ENCODE peak calls at places on chromosomes 5 and 9, in six cellular contexts. W is psoas muscle, J is mucosa of descending colon, Q is left lung, C is IMR-90, F is heart right ventricle. V is an unnamed sample.

GRCh38 chr5:139361821-139362429 is 20.3 kb downstream of the PAIP2 start:
- ATAC-seq in W (no peak), J (no peak), Q (no peak), C (no peak), F (no peak), V (no peak)

GRCh38 chr9:98903938-98904560 is 39.7 kb upstream of the COL15A1 start:
- ATAC-seq in W (peak; percentile 48), J (no peak), Q (no peak), C (no peak), F (peak; percentile 44), V (no peak)

GRCh38 chr9:111842313-111842712 is 47.6 kb upstream of the SHOC1 start:
- ATAC-seq in W (no peak), J (no peak), Q (no peak), C (no peak), F (no peak), V (peak; percentile 50)

GRCh38 chr5:64147849-64148441 is 17.7 kb upstream of the RNF180 start:
- ATAC-seq in W (peak; percentile 82), J (peak; percentile 36), Q (peak; percentile 84), C (peak; percentile 77), F (peak; percentile 64), V (peak; percentile 45)

GRCh38 chr9:133027134-133027533 is 3.7 kb upstream of the GTF3C5 start:
- ATAC-seq in W (no peak), J (no peak), Q (no peak), C (no peak), F (no peak), V (no peak)

GRCh38 chr9:113578279-113578865 is 114.8 kb downstream of the RGS3 start:
- ATAC-seq in W (no peak), J (no peak), Q (no peak), C (peak; percentile 2), F (no peak), V (no peak)

GRCh38 chr9:133113928-133114351 is 7.1 kb downstream of the RALGDS start:
- ATAC-seq in W (peak; percentile 60), J (peak; percentile 1), Q (peak; percentile 18), C (peak; percentile 42), F (peak; percentile 65), V (peak; percentile 12)

GRCh38 chr9:114515528-114515927 is 10.3 kb upstream of the WHRN start:
- ATAC-seq in W (no peak), J (no peak), Q (no peak), C (no peak), F (no peak), V (no peak)

GRCh38 chr5:8188874-8189588 is 320.1 kb downstream of the MTRR start:
- ATAC-seq in W (no peak), J (peak; percentile 97), Q (no peak), C (no peak), F (no peak), V (no peak)

GRCh38 chr9:127509261-127509954 is 58.1 kb downstream of the LRSAM1 start:
- ATAC-seq in W (no peak), J (no peak), Q (no peak), C (no peak), F (no peak), V (no peak)

GRCh38 chr5:159424123-159424522 is 93.8 kb upstream of the IL12B start:
- ATAC-seq in W (no peak), J (no peak), Q (no peak), C (no peak), F (no peak), V (no peak)

GRCh38 chr9:120610975-120611689 is 31.2 kb upstream of the CDK5RAP2 start:
- ATAC-seq in W (peak; percentile 62), J (no peak), Q (peak; percentile 22), C (peak; percentile 35), F (no peak), V (no peak)

GRCh38 chr9:93315118-93315517 is 131.2 kb downstream of the WNK2 start:
- ATAC-seq in W (no peak), J (no peak), Q (no peak), C (no peak), F (no peak), V (no peak)

GRCh38 chr9:114754574-114754973 is 51.3 kb downstream of the TNFSF15 start:
- ATAC-seq in W (no peak), J (peak; percentile 26), Q (no peak), C (no peak), F (no peak), V (no peak)

GRCh38 chr9:97990259-97990658 is 7.1 kb downstream of the ANP32B start:
- ATAC-seq in W (no peak), J (peak; percentile 22), Q (peak; percentile 46), C (peak; percentile 94), F (peak; percentile 27), V (no peak)

GRCh38 chr9:99296375-99296951 is 74.4 kb downstream of the SEC61B start:
- ATAC-seq in W (peak; percentile 66), J (peak; percentile 55), Q (peak; percentile 67), C (no peak), F (peak; percentile 54), V (peak; percentile 30)

GRCh38 chr9:77475641-77476473 is 172.3 kb downstream of the GNA14 start:
- ATAC-seq in W (no peak), J (peak; percentile 41), Q (no peak), C (peak; percentile 51), F (peak; percentile 87), V (no peak)

GRCh38 chr5:152349683-152350526 is 55.2 kb downstream of the NMUR2 start:
- ATAC-seq in W (no peak), J (peak; percentile 70), Q (peak; percentile 96), C (no peak), F (peak; percentile 85), V (no peak)

GRCh38 chr9:112086627-112087026 is 88.5 kb downstream of the SUSD1 start:
- ATAC-seq in W (no peak), J (no peak), Q (no peak), C (no peak), F (no peak), V (no peak)

GRCh38 chr5:124683917-124684555 is 62.4 kb downstream of the ZNF608 start:
- ATAC-seq in W (peak; percentile 88), J (no peak), Q (peak; percentile 62), C (no peak), F (peak; percentile 62), V (no peak)

GRCh38 chr5:117318528-117318927 is 743.9 kb upstream of the SEMA6A start:
- ATAC-seq in W (no peak), J (peak; percentile 73), Q (no peak), C (no peak), F (no peak), V (no peak)

GRCh38 chr5:156892223-156892622 is 42.1 kb downstream of the PPP1R2B start:
- ATAC-seq in W (no peak), J (no peak), Q (no peak), C (no peak), F (no peak), V (no peak)
- TF ChIP-seq CTCF in W (no peak), J (no peak), Q (no peak), C (no peak), F (no peak), V (no peak)

GRCh38 chr9:5574998-5575397 is 53.9 kb upstream of the RIC1 start:
- ATAC-seq in W (no peak), J (no peak), Q (no peak), C (no peak), F (no peak), V (no peak)

GRCh38 chr9:5577225-5577624 is 51.7 kb upstream of the RIC1 start:
- ATAC-seq in W (no peak), J (no peak), Q (no peak), C (no peak), F (no peak), V (no peak)

GRCh38 chr9:5578018-5578697 is 50.7 kb upstream of the RIC1 start:
- ATAC-seq in W (no peak), J (no peak), Q (no peak), C (no peak), F (no peak), V (no peak)

GRCh38 chr9:5571629-5572232 is 57.2 kb upstream of the RIC1 start:
- ATAC-seq in W (no peak), J (no peak), Q (no peak), C (no peak), F (no peak), V (no peak)

DNA sequence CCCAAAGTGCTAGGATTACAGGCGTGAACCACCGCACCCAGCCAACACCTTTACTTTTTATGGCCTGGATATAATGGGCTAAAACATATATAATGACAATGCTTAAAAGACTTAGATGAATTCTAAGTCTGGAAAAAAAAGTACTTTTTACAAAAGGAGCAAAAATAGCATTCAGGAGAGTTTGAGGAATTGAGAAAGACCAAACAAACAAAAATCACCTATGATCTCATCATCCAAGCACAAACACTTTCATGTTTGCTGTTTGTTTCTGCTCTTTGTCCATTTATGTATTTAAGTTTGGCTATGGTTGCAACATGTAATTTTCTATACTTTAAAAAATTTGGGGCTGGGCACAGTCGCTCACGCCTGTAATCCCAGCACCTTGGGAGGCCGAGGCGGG is 54.8 kb upstream of the RIC1 start:
- ATAC-seq in W (no peak), J (no peak), Q (no peak), C (no peak), F (no peak), V (no peak)
- H3K4me3 ChIP-seq in W (no peak overlapping the region), J (no peak overlapping the region), Q (no peak overlapping the region), C (no peak overlapping the region), F (no peak overlapping the region), V (no peak overlapping the region)

DNA sequence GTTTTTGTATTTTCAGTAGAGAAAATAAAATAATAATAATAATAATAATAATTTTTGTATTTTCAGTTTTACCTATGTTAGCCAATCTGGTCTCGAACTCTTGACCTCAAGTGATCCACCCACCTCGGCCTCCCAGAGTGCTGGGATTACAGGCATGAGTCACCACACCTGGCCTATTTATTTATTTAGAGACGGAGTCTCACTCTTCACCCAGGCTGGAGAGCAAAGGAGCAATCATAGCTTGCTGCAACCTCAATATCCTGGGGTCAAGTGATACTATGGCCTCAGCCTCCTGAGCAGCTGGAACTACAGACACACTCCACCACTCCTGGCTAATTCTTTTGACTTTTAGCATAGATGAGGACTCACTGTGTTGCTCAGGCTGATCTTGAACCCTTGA is 167.5 kb downstream of the TLE1 start:
- ATAC-seq in W (peak; percentile 55), J (peak; percentile 50), Q (peak; percentile 57), C (no peak), F (no peak), V (no peak)
- TF ChIP-seq CTCF in W (no peak), J (no peak), Q (no peak), C (no peak), F (no peak), V (no peak)

GRCh38 chr5:54150841-54151240 is 159.5 kb downstream of the ARL15 start:
- ATAC-seq in W (no peak), J (no peak), Q (no peak), C (no peak), F (no peak), V (no peak)
- H3K4me3 ChIP-seq in W (no peak overlapping the region), J (no peak overlapping the region), Q (no peak overlapping the region), C (no peak overlapping the region), F (no peak overlapping the region), V (no peak overlapping the region)

GRCh38 chr9:5869315-5870019 is 21.2 kb upstream of the MLANA start:
- ATAC-seq in W (no peak), J (peak; percentile 60), Q (no peak), C (no peak), F (no peak), V (no peak)
- TF ChIP-seq CTCF in W (no peak), J (peak; percentile 9), Q (no peak), C (peak; percentile 12), F (no peak), V (no peak)